ENCODE peak calls at places on chromosomes 2 and 18, in nine cellular contexts. E is IMR-90, N is right lobe of liver, F is cardiac fibroblast, T is lung, Q is fibroblast of pulmonary artery, V is coronary artery, R is colonic mucosa, J is left ventricle myocardium inferior. Y is an unnamed sample.

GRCh38 chr2:96760986-96761832 is 507 bp downstream of the CNNM4 start:
- DNase-seq in E (no peak), N (peak), F (peak), T (peak), Q (peak), V (peak), R (peak), J (no peak), Y (peak)

GRCh38 chr2:174595415-174595814 is 2.2 kb downstream of the WIPF1 start:
- DNase-seq in E (no peak), N (no peak), F (no peak), T (no peak), Q (no peak), V (no peak), R (no peak), J (no peak), Y (no peak)

GRCh38 chr2:84908948-84909713 is 3.7 kb downstream of the TMSB10 start:
- DNase-seq in E (no peak), N (no peak), F (no peak), T (no peak), Q (no peak), V (no peak), R (peak), J (no peak), Y (no peak)

GRCh38 chr2:168030862-168031624 is 216.4 kb downstream of the STK39 start:
- DNase-seq in E (peak), N (no peak), F (peak), T (no peak), Q (peak), V (no peak), R (no peak), J (no peak), Y (peak)

GRCh38 chr2:204505488-204505887 is 39.8 kb upstream of the PARD3B start:
- DNase-seq in E (peak), N (no peak), F (no peak), T (no peak), Q (no peak), V (no peak), R (no peak), J (no peak), Y (no peak)

GRCh38 chr2:165646321-165646801 is 147.7 kb downstream of the GALNT3 start:
- DNase-seq in E (no peak), N (no peak), F (no peak), T (no peak), Q (no peak), V (no peak), R (no peak), J (no peak), Y (peak)

GRCh38 chr18:33584845-33585775 is 7.1 kb downstream of the ASXL3 start:
- DNase-seq in E (no peak), N (no peak), F (no peak), T (no peak), Q (no peak), V (no peak), R (no peak), J (no peak), Y (no peak)

GRCh38 chr18:44048846-44049245 is 631.8 kb upstream of the SETBP1 start:
- DNase-seq in E (no peak), N (no peak), F (no peak), T (no peak), Q (no peak), V (no peak), R (no peak), J (no peak), Y (no peak)

GRCh38 chr2:234558642-234559041 is 61.8 kb upstream of the ARL4C start:
- DNase-seq in E (no peak), N (no peak), F (no peak), T (no peak), Q (peak), V (no peak), R (no peak), J (no peak), Y (no peak)

GRCh38 chr18:10190564-10190963 is 263.9 kb upstream of the APCDD1 start:
- DNase-seq in E (peak), N (no peak), F (peak), T (no peak), Q (no peak), V (no peak), R (no peak), J (no peak), Y (no peak)

GRCh38 chr18:59460060-59460395 is 101.0 kb upstream of the LMAN1 start:
- DNase-seq in E (peak), N (no peak), F (no peak), T (no peak), Q (peak), V (no peak), R (no peak), J (no peak), Y (peak)

GRCh38 chr2:234044157-234044556 is 6.3 kb upstream of the SPP2 start:
- DNase-seq in E (peak), N (no peak), F (peak), T (no peak), Q (peak), V (no peak), R (no peak), J (no peak), Y (peak)

GRCh38 chr2:215879977-215880940 is 133.1 kb downstream of the MREG start:
- DNase-seq in E (peak), N (no peak), F (no peak), T (no peak), Q (no peak), V (no peak), R (no peak), J (no peak), Y (no peak)

GRCh38 chr2:113755690-113756063 is 765 bp downstream of the SLC35F5 start:
- DNase-seq in E (peak), N (no peak), F (peak), T (no peak), Q (no peak), V (no peak), R (peak), J (no peak), Y (peak)

GRCh38 chr2:191691016-191691725 is 13.2 kb downstream of the NABP1 start:
- DNase-seq in E (peak), N (no peak), F (peak), T (no peak), Q (peak), V (no peak), R (peak), J (no peak), Y (peak)

GRCh38 chr2:96325038-96325883 is at the start of gene ITPRIPL1:
- DNase-seq in E (no peak), N (peak), F (peak), T (no peak), Q (no peak), V (no peak), R (no peak), J (no peak), Y (no peak)

GRCh38 chr2:241534293-241534692 is 24.3 kb upstream of the BOK start:
- DNase-seq in E (no peak), N (no peak), F (no peak), T (no peak), Q (no peak), V (no peak), R (no peak), J (no peak), Y (no peak)

GRCh38 chr2:205060269-205060668 is 515.0 kb downstream of the PARD3B start:
- DNase-seq in E (peak), N (no peak), F (peak), T (no peak), Q (peak), V (no peak), R (no peak), J (no peak), Y (peak)

GRCh38 chr18:7317804-7318231 is 86.9 kb downstream of the LRRC30 start:
- DNase-seq in E (no peak), N (no peak), F (no peak), T (no peak), Q (no peak), V (no peak), R (no peak), J (no peak), Y (no peak)

GRCh38 chr2:70029814-70030409 is 57.4 kb upstream of the PCBP1 start:
- DNase-seq in E (peak), N (no peak), F (peak), T (peak), Q (peak), V (peak), R (peak), J (peak), Y (peak)

GRCh38 chr2:217666338-217666737 is 336.5 kb downstream of the TNS1 start:
- DNase-seq in E (peak), N (no peak), F (peak), T (no peak), Q (no peak), V (no peak), R (no peak), J (no peak), Y (no peak)

GRCh38 chr2:44362207-44363015 is 664 bp downstream of the CAMKMT start:
- DNase-seq in E (peak), N (no peak), F (peak), T (peak), Q (peak), V (peak), R (peak), J (peak), Y (peak)

GRCh38 chr2:85930129-85931124 is 41.6 kb upstream of the ST3GAL5 start:
- DNase-seq in E (no peak), N (no peak), F (peak), T (no peak), Q (peak), V (no peak), R (no peak), J (no peak), Y (no peak)

GRCh38 chr2:86592547-86593230 is 29.4 kb upstream of the CHMP3 start:
- DNase-seq in E (peak), N (no peak), F (peak), T (no peak), Q (peak), V (no peak), R (no peak), J (no peak), Y (peak)

GRCh38 chr2:235390108-235390815 is 103.6 kb upstream of the AGAP1 start:
- DNase-seq in E (peak), N (no peak), F (no peak), T (no peak), Q (peak), V (no peak), R (peak), J (no peak), Y (no peak)

GRCh38 chr2:148021059-148021985 is at the start of gene MBD5:
- DNase-seq in E (peak), N (peak), F (peak), T (peak), Q (peak), V (peak), R (peak), J (no peak), Y (peak)

GRCh38 chr2:44051948-44052347 is 56.2 kb upstream of the LRPPRC start:
- DNase-seq in E (no peak), N (no peak), F (no peak), T (no peak), Q (no peak), V (no peak), R (no peak), J (no peak), Y (no peak)

GRCh38 chr2:40403233-40403841 is 48.6 kb downstream of the SLC8A1 start:
- DNase-seq in E (peak), N (no peak), F (peak), T (no peak), Q (peak), V (no peak), R (no peak), J (no peak), Y (peak)

GRCh38 chr2:39696072-39696471 is 30.4 kb downstream of the TMEM178A start:
- DNase-seq in E (peak), N (no peak), F (peak), T (no peak), Q (peak), V (no peak), R (no peak), J (no peak), Y (peak)

GRCh38 chr2:216349366-216349765 is 22.9 kb downstream of the MARCHF4 start:
- DNase-seq in E (no peak), N (no peak), F (no peak), T (no peak), Q (no peak), V (no peak), R (no peak), J (no peak), Y (no peak)

GRCh38 chr2:62573137-62573731 is 67.2 kb upstream of the TMEM17 start:
- DNase-seq in E (peak), N (no peak), F (no peak), T (no peak), Q (peak), V (no peak), R (no peak), J (no peak), Y (no peak)

GRCh38 chr2:180367831-180368230 is 360.7 kb upstream of the CWC22 start:
- DNase-seq in E (peak), N (no peak), F (peak), T (no peak), Q (peak), V (no peak), R (no peak), J (no peak), Y (no peak)

GRCh38 chr2:38073211-38074005 is 2.5 kb downstream of the CYP1B1 start:
- DNase-seq in E (no peak), N (peak), F (peak), T (no peak), Q (no peak), V (no peak), R (no peak), J (no peak), Y (no peak)
- H3K4me3 ChIP-seq in E (no peak), N (peak), F (peak), T (peak), Q (peak), V (peak), R (no peak), J (peak), Y (no peak)

GRCh38 chr2:170986566-170987258 is 57.7 kb downstream of the GORASP2 start:
- DNase-seq in E (no peak), N (no peak), F (no peak), T (no peak), Q (no peak), V (no peak), R (no peak), J (no peak), Y (no peak)

GRCh38 chr2:170996316-170996715 is 67.3 kb downstream of the GORASP2 start:
- DNase-seq in E (peak), N (no peak), F (no peak), T (no peak), Q (peak), V (no peak), R (no peak), J (no peak), Y (no peak)

GRCh38 chr2:170991398-170992185 is 62.5 kb downstream of the GORASP2 start:
- DNase-seq in E (no peak), N (no peak), F (no peak), T (no peak), Q (no peak), V (no peak), R (no peak), J (no peak), Y (no peak)
- TF ChIP-seq CTCF in E (no peak), N (no peak), F (no peak), T (no peak), Q (peak), V (no peak), R (no peak), J (no peak), Y (no peak)

DNA sequence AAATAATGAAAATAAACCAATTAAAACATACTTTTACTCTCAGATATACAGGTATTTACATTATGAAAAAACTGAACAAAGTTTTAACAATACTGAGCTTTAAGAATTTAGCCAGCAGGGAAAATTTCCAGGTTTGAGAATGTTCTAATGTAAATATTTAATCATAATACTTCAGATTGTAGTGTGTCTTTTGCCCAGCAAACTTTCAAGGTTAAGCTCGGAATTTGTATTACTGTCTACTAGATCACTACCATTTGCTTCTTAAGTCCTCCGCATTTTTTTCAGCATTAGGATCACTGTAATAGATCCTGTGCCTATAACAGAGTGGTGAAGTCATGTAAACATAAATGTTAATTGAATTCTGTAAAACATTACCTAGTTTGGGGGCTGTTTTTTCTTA is 52.7 kb downstream of the CFAP210 start:
- DNase-seq in E (peak), N (no peak), F (no peak), T (no peak), Q (no peak), V (no peak), R (no peak), J (no peak), Y (no peak)
- H3K4me3 ChIP-seq in E (no peak), N (no peak), F (no peak), T (no peak), Q (no peak), V (no peak), R (no peak), J (no peak), Y (no peak)

DNA sequence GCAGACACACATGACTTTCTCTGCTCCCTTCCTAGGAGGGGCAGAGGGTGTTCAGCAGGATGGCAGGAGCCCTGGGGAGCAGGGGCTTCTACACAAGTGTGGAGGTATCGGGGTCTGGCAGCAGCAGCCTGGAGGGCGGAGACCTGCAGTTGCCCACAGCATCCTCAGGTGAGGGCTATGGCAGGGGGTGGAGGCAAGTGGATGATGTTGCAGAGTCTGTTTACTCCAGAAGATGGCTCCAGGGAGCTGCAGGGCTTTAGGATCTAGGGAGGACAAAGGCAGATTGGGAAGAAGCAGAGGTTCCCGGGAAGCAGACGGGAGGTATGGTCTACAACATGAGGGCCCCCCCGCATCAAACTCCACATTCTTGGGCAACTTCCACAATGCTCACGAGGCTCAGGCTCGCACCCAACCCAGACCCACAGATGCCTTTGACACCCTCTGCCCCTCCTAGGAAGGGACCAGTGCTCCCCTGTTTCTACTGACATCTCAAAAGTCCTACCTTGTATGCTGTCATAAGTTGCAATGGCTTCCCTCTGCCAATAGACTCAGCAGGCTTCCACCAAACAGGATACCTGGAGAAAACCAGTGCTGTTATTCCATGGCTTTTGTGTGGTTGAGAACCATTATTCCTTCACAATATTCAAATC is 12.0 kb upstream of the ATP6V1C2 start:
- DNase-seq in E (no peak), N (peak), F (peak), T (no peak), Q (peak), V (no peak), R (peak), J (no peak), Y (no peak)
- TF ChIP-seq CTCF in E (peak), N (peak), F (peak), T (no peak), Q (peak), V (no peak), R (peak), J (peak), Y (peak)

DNA sequence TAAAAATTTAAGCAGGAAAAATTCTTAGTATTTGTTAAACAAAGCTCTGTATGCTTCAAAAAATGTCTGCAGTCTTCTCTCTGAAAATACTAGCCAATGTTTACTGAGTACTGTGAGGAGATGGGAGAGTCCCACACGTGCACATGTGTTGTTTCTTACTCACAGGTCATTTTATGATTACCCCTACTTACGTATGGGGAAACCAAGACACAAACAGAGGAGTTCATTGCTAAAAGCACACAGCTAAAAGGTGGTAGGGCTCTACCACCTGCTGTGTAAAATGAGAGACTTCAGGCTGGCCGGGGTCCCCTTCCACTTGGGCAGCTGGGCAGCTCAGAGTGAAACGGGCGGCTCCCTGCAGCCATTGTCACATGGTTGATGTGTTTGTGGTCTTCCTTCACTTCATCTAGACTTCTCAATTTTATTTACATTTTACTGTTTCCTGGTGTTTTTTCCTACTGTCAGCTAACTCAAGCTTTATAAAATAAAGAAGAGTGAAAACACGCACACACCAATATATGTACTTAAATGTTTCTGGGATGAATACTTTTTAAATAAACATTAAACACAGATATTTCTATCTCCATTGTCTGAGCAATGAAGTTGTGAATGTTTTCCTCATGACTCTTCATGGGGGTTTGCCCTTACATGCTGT is 71.2 kb downstream of the MBP start:
- DNase-seq in E (peak), N (no peak), F (peak), T (no peak), Q (no peak), V (no peak), R (no peak), J (no peak), Y (no peak)
- H3K4me3 ChIP-seq in E (no peak), N (no peak), F (no peak), T (no peak), Q (no peak), V (no peak), R (no peak), J (no peak), Y (no peak)

GRCh38 chr18:36897253-36897652 is 68.3 kb downstream of the KIAA1328 start:
- DNase-seq in E (no peak), N (no peak), F (no peak), T (no peak), Q (no peak), V (no peak), R (no peak), J (no peak), Y (no peak)

GRCh38 chr18:36901277-36901701 is 72.4 kb downstream of the KIAA1328 start:
- DNase-seq in E (peak), N (no peak), F (peak), T (no peak), Q (peak), V (no peak), R (no peak), J (no peak), Y (peak)

GRCh38 chr18:36903215-36903928 is 74.4 kb downstream of the KIAA1328 start:
- DNase-seq in E (peak), N (no peak), F (peak), T (no peak), Q (peak), V (no peak), R (no peak), J (no peak), Y (peak)

GRCh38 chr18:36895606-36896005 is 66.7 kb downstream of the KIAA1328 start:
- DNase-seq in E (no peak), N (no peak), F (no peak), T (no peak), Q (no peak), V (no peak), R (no peak), J (no peak), Y (no peak)

DNA sequence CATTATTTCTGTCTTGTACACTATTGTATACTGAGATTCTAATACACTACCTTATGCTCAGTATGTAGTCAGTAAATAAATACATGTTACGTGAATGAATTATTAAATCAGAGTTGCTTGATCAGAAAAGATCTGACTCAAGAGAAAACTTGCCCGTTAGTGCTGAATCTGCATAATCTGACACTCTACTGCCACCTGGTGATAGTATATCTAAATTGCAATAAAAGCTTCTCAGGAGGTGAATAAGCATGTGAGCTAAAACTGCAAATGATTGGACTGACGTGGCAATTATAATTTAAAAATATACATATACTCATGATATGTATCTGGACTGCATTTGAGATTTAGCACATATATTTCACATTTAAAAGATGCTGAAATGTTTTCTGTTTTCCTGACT is 70.4 kb downstream of the KIAA1328 start:
- DNase-seq in E (peak), N (no peak), F (peak), T (no peak), Q (peak), V (no peak), R (no peak), J (no peak), Y (peak)
- TF ChIP-seq CTCF in E (peak), N (peak), F (peak), T (no peak), Q (peak), V (no peak), R (no peak), J (no peak), Y (peak)